ENCODE peak calls at places on chromosomes 3 and 15, in seven cellular contexts. One of them, this sample, is unnamed.

GRCh38 chr3:46852839-46853355 is 10.3 kb downstream of the MYL3 start:
- DNase-seq in nephron progenitor cell: no peak
- DNase-seq in activated T-cell treated with anti-CD3 and anti-CD28 coated beads for 24 hours: no peak
- DNase-seq in right cardiac atrium: no peak
- DNase-seq in neural crest cell: no peak
- DNase-seq in psoas muscle: no peak
- DNase-seq in germinal center: no peak
- DNase-seq in this sample: no peak

GRCh38 chr3:64717872-64718613 is 30.2 kb upstream of the ADAMTS9 start:
- DNase-seq in nephron progenitor cell: no peak
- DNase-seq in germinal center: no peak
- DNase-seq in psoas muscle: no peak
- DNase-seq in activated T-cell treated with anti-CD3 and anti-CD28 coated beads for 24 hours: no peak
- DNase-seq in neural crest cell: no peak
- DNase-seq in right cardiac atrium: no peak
- DNase-seq in this sample: no peak

GRCh38 chr3:117355566-117355965 is 646.0 kb downstream of the TUSC7 start:
- DNase-seq in psoas muscle: no peak
- DNase-seq in germinal center: peak
- DNase-seq in neural crest cell: no peak
- DNase-seq in activated T-cell treated with anti-CD3 and anti-CD28 coated beads for 24 hours: no peak
- DNase-seq in nephron progenitor cell: peak
- DNase-seq in right cardiac atrium: peak
- DNase-seq in this sample: no peak

GRCh38 chr15:57591822-57592367 is at the start of gene MYZAP:
- DNase-seq in psoas muscle: peak
- DNase-seq in activated T-cell treated with anti-CD3 and anti-CD28 coated beads for 24 hours: peak
- DNase-seq in right cardiac atrium: peak
- DNase-seq in neural crest cell: peak
- DNase-seq in germinal center: peak
- DNase-seq in nephron progenitor cell: peak
- DNase-seq in this sample: peak

GRCh38 chr3:25581823-25582222 is 82.9 kb downstream of the TOP2B start:
- DNase-seq in nephron progenitor cell: no peak
- DNase-seq in germinal center: no peak
- DNase-seq in activated T-cell treated with anti-CD3 and anti-CD28 coated beads for 24 hours: no peak
- DNase-seq in psoas muscle: no peak
- DNase-seq in neural crest cell: no peak
- DNase-seq in right cardiac atrium: no peak
- DNase-seq in this sample: no peak

GRCh38 chr3:152593242-152593641 is 241.7 kb upstream of the P2RY1 start:
- DNase-seq in psoas muscle: no peak
- DNase-seq in right cardiac atrium: no peak
- DNase-seq in nephron progenitor cell: no peak
- DNase-seq in neural crest cell: no peak
- DNase-seq in activated T-cell treated with anti-CD3 and anti-CD28 coated beads for 24 hours: no peak
- DNase-seq in germinal center: no peak
- DNase-seq in this sample: no peak

GRCh38 chr3:39181408-39182335 is 10.7 kb downstream of the XIRP1 start:
- DNase-seq in germinal center: no peak
- DNase-seq in neural crest cell: no peak
- DNase-seq in right cardiac atrium: no peak
- DNase-seq in activated T-cell treated with anti-CD3 and anti-CD28 coated beads for 24 hours: no peak
- DNase-seq in psoas muscle: no peak
- DNase-seq in nephron progenitor cell: no peak
- DNase-seq in this sample: no peak

GRCh38 chr3:25246921-25247320 is 181.1 kb upstream of the RARB start:
- DNase-seq in germinal center: no peak
- DNase-seq in psoas muscle: no peak
- DNase-seq in activated T-cell treated with anti-CD3 and anti-CD28 coated beads for 24 hours: no peak
- DNase-seq in right cardiac atrium: no peak
- DNase-seq in neural crest cell: no peak
- DNase-seq in nephron progenitor cell: no peak
- DNase-seq in this sample: no peak

GRCh38 chr3:125129512-125129962 is 73.7 kb upstream of the HEG1 start:
- DNase-seq in germinal center: no peak
- DNase-seq in psoas muscle: peak
- DNase-seq in right cardiac atrium: peak
- DNase-seq in activated T-cell treated with anti-CD3 and anti-CD28 coated beads for 24 hours: no peak
- DNase-seq in nephron progenitor cell: no peak
- DNase-seq in neural crest cell: no peak
- DNase-seq in this sample: no peak

GRCh38 chr3:188583476-188584161 is 429.7 kb downstream of the LPP start:
- DNase-seq in right cardiac atrium: no peak
- DNase-seq in psoas muscle: no peak
- DNase-seq in neural crest cell: no peak
- DNase-seq in nephron progenitor cell: no peak
- DNase-seq in activated T-cell treated with anti-CD3 and anti-CD28 coated beads for 24 hours: peak
- DNase-seq in germinal center: no peak
- DNase-seq in this sample: no peak

GRCh38 chr15:38883987-38884386 is 319.4 kb upstream of the RASGRP1 start:
- DNase-seq in germinal center: no peak
- DNase-seq in psoas muscle: no peak
- DNase-seq in nephron progenitor cell: no peak
- DNase-seq in neural crest cell: no peak
- DNase-seq in activated T-cell treated with anti-CD3 and anti-CD28 coated beads for 24 hours: no peak
- DNase-seq in right cardiac atrium: no peak
- DNase-seq in this sample: no peak

GRCh38 chr3:190117995-190118394 is 2.7 kb downstream of the P3H2 start:
- DNase-seq in psoas muscle: no peak
- DNase-seq in right cardiac atrium: no peak
- DNase-seq in nephron progenitor cell: no peak
- DNase-seq in germinal center: no peak
- DNase-seq in activated T-cell treated with anti-CD3 and anti-CD28 coated beads for 24 hours: no peak
- DNase-seq in neural crest cell: no peak
- DNase-seq in this sample: no peak

GRCh38 chr3:184907941-184908649 is 96.1 kb downstream of the VPS8 start:
- DNase-seq in nephron progenitor cell: no peak
- DNase-seq in activated T-cell treated with anti-CD3 and anti-CD28 coated beads for 24 hours: no peak
- DNase-seq in neural crest cell: peak
- DNase-seq in germinal center: no peak
- DNase-seq in right cardiac atrium: peak
- DNase-seq in psoas muscle: no peak
- DNase-seq in this sample: no peak

GRCh38 chr3:60839242-60839641 is 412.0 kb downstream of the FHIT start:
- DNase-seq in neural crest cell: no peak
- DNase-seq in nephron progenitor cell: no peak
- DNase-seq in germinal center: no peak
- DNase-seq in right cardiac atrium: no peak
- DNase-seq in activated T-cell treated with anti-CD3 and anti-CD28 coated beads for 24 hours: no peak
- DNase-seq in psoas muscle: no peak
- DNase-seq in this sample: no peak

GRCh38 chr3:8793242-8793641 is 23.8 kb upstream of the OXTR start:
- DNase-seq in right cardiac atrium: no peak
- DNase-seq in nephron progenitor cell: no peak
- DNase-seq in psoas muscle: no peak
- DNase-seq in neural crest cell: no peak
- DNase-seq in activated T-cell treated with anti-CD3 and anti-CD28 coated beads for 24 hours: no peak
- DNase-seq in germinal center: no peak
- DNase-seq in this sample: no peak

GRCh38 chr15:99466701-99467337 is 99.0 kb upstream of the MEF2A start:
- DNase-seq in activated T-cell treated with anti-CD3 and anti-CD28 coated beads for 24 hours: no peak
- DNase-seq in neural crest cell: no peak
- DNase-seq in nephron progenitor cell: no peak
- DNase-seq in psoas muscle: no peak
- DNase-seq in germinal center: no peak
- DNase-seq in right cardiac atrium: peak
- DNase-seq in this sample: no peak

GRCh38 chr3:84074767-84075166 is 884.0 kb upstream of the CADM2 start:
- DNase-seq in germinal center: no peak
- DNase-seq in neural crest cell: no peak
- DNase-seq in right cardiac atrium: no peak
- DNase-seq in nephron progenitor cell: no peak
- DNase-seq in activated T-cell treated with anti-CD3 and anti-CD28 coated beads for 24 hours: no peak
- DNase-seq in psoas muscle: no peak
- DNase-seq in this sample: no peak

GRCh38 chr3:158961497-158961896 is 159.6 kb downstream of the MFSD1 start:
- DNase-seq in activated T-cell treated with anti-CD3 and anti-CD28 coated beads for 24 hours: no peak
- DNase-seq in right cardiac atrium: no peak
- DNase-seq in germinal center: no peak
- DNase-seq in neural crest cell: no peak
- DNase-seq in psoas muscle: no peak
- DNase-seq in nephron progenitor cell: no peak
- DNase-seq in this sample: no peak

GRCh38 chr3:79651536-79652065 is 116.2 kb downstream of the ROBO1 start:
- DNase-seq in germinal center: no peak
- DNase-seq in nephron progenitor cell: peak
- DNase-seq in neural crest cell: no peak
- DNase-seq in activated T-cell treated with anti-CD3 and anti-CD28 coated beads for 24 hours: no peak
- DNase-seq in psoas muscle: no peak
- DNase-seq in right cardiac atrium: no peak
- DNase-seq in this sample: no peak

GRCh38 chr15:35479423-35479822 is 66.5 kb downstream of the DPH6 start:
- DNase-seq in nephron progenitor cell: no peak
- DNase-seq in psoas muscle: no peak
- DNase-seq in right cardiac atrium: no peak
- DNase-seq in neural crest cell: no peak
- DNase-seq in activated T-cell treated with anti-CD3 and anti-CD28 coated beads for 24 hours: no peak
- DNase-seq in germinal center: no peak
- DNase-seq in this sample: no peak

GRCh38 chr15:78054971-78055370 is 22.5 kb downstream of the TBC1D2B start:
- DNase-seq in neural crest cell: no peak
- DNase-seq in nephron progenitor cell: no peak
- DNase-seq in germinal center: no peak
- DNase-seq in activated T-cell treated with anti-CD3 and anti-CD28 coated beads for 24 hours: no peak
- DNase-seq in right cardiac atrium: no peak
- DNase-seq in psoas muscle: no peak
- DNase-seq in this sample: no peak

GRCh38 chr15:40918799-40919392 is 10.2 kb upstream of the DLL4 start:
- DNase-seq in nephron progenitor cell: no peak
- DNase-seq in germinal center: no peak
- DNase-seq in right cardiac atrium: no peak
- DNase-seq in activated T-cell treated with anti-CD3 and anti-CD28 coated beads for 24 hours: no peak
- DNase-seq in psoas muscle: no peak
- DNase-seq in neural crest cell: no peak
- DNase-seq in this sample: no peak

GRCh38 chr3:177835008-177835407 is 637.7 kb upstream of the TBL1XR1 start:
- DNase-seq in psoas muscle: no peak
- DNase-seq in germinal center: no peak
- DNase-seq in activated T-cell treated with anti-CD3 and anti-CD28 coated beads for 24 hours: no peak
- DNase-seq in right cardiac atrium: no peak
- DNase-seq in neural crest cell: no peak
- DNase-seq in nephron progenitor cell: peak
- DNase-seq in this sample: no peak

GRCh38 chr3:197372076-197372661 is 73.8 kb upstream of the DLG1 start:
- DNase-seq in activated T-cell treated with anti-CD3 and anti-CD28 coated beads for 24 hours: no peak
- DNase-seq in nephron progenitor cell: no peak
- DNase-seq in neural crest cell: no peak
- DNase-seq in psoas muscle: no peak
- DNase-seq in germinal center: no peak
- DNase-seq in right cardiac atrium: no peak
- DNase-seq in this sample: no peak

GRCh38 chr15:25171111-25171811 is 216.5 kb downstream of the SNRPN start:
- DNase-seq in activated T-cell treated with anti-CD3 and anti-CD28 coated beads for 24 hours: no peak
- DNase-seq in nephron progenitor cell: no peak
- DNase-seq in psoas muscle: peak
- DNase-seq in neural crest cell: no peak
- DNase-seq in germinal center: no peak
- DNase-seq in right cardiac atrium: peak
- DNase-seq in this sample: no peak

GRCh38 chr3:196322-197153 is at the start of gene CHL1:
- DNase-seq in right cardiac atrium: peak
- DNase-seq in activated T-cell treated with anti-CD3 and anti-CD28 coated beads for 24 hours: no peak
- DNase-seq in germinal center: peak
- DNase-seq in psoas muscle: no peak
- DNase-seq in neural crest cell: peak
- DNase-seq in nephron progenitor cell: peak
- DNase-seq in this sample: no peak

GRCh38 chr15:22961661-22962221 is 18.4 kb downstream of the CYFIP1 start:
- DNase-seq in neural crest cell: no peak
- DNase-seq in germinal center: no peak
- DNase-seq in right cardiac atrium: no peak
- DNase-seq in activated T-cell treated with anti-CD3 and anti-CD28 coated beads for 24 hours: no peak
- DNase-seq in nephron progenitor cell: no peak
- DNase-seq in psoas muscle: no peak
- DNase-seq in this sample: no peak

GRCh38 chr3:56494679-56495322 is 26.5 kb upstream of the ERC2 start:
- DNase-seq in psoas muscle: peak
- DNase-seq in activated T-cell treated with anti-CD3 and anti-CD28 coated beads for 24 hours: peak
- DNase-seq in germinal center: peak
- DNase-seq in right cardiac atrium: peak
- DNase-seq in neural crest cell: peak
- DNase-seq in nephron progenitor cell: peak
- DNase-seq in this sample: peak

GRCh38 chr3:138082085-138082991 is 33.1 kb downstream of the DZIP1L start:
- DNase-seq in neural crest cell: no peak
- DNase-seq in right cardiac atrium: no peak
- DNase-seq in psoas muscle: no peak
- DNase-seq in activated T-cell treated with anti-CD3 and anti-CD28 coated beads for 24 hours: no peak
- DNase-seq in nephron progenitor cell: no peak
- DNase-seq in germinal center: no peak
- DNase-seq in this sample: no peak

GRCh38 chr3:188947983-188948657 is 223.7 kb upstream of the TPRG1 start:
- DNase-seq in nephron progenitor cell: peak
- DNase-seq in psoas muscle: peak
- DNase-seq in activated T-cell treated with anti-CD3 and anti-CD28 coated beads for 24 hours: no peak
- DNase-seq in neural crest cell: no peak
- DNase-seq in right cardiac atrium: peak
- DNase-seq in germinal center: no peak
- DNase-seq in this sample: no peak

This sample was measured in stimulated activated naive CD4-positive, alpha-beta T cell.